ENCODE peak calls at places on chromosome 12, in nine cellular contexts. P is RPMI7951; X is heart right ventricle; D is OCI-M1; I is T-cell; W is MCF 10A; U is upper lobe of right lung; T is CD8-positive, alpha-beta T cell; J is lower lobe of right lung. H is an unnamed sample.

GRCh38 chr12:88062464-88062863 is 33.3 kb upstream of the C12orf50 start:
- DNase-seq in D (peak), X (no peak), U (no peak), I (no peak), J (no peak), W (no peak), P (no peak), T (no peak), H (peak)

GRCh38 chr12:49389092-49389703 is 21.9 kb downstream of the SPATS2 start:
- DNase-seq in X (no peak), T (peak), U (peak), W (no peak), D (peak), I (peak), P (no peak), J (peak), H (peak)

GRCh38 chr12:87150969-87151662 is 878.1 kb downstream of the C12orf50 start:
- DNase-seq in I (no peak), P (no peak), D (peak), U (no peak), T (no peak), X (no peak), W (peak), J (no peak), H (no peak)

GRCh38 chr12:109082751-109083150 is 10.5 kb downstream of the ALKBH2 start:
- DNase-seq in X (no peak), U (no peak), T (no peak), W (no peak), I (no peak), P (no peak), D (no peak), J (no peak), H (no peak)

GRCh38 chr12:89309452-89309802 is 42.9 kb downstream of the DUSP6 start:
- DNase-seq in D (no peak), X (no peak), J (no peak), W (no peak), U (no peak), T (no peak), I (no peak), P (peak), H (no peak)

GRCh38 chr12:30701056-30701455 is 5.4 kb upstream of the IPO8 start:
- DNase-seq in D (no peak), X (no peak), J (no peak), T (no peak), W (no peak), I (no peak), U (no peak), P (no peak), H (no peak)

GRCh38 chr12:52615208-52615868 is 3.0 kb downstream of the KRT73 start:
- DNase-seq in W (no peak), I (no peak), J (no peak), D (peak), X (no peak), U (no peak), T (no peak), P (no peak), H (peak)

GRCh38 chr12:50842637-50843493 is at the start of gene TMPRSS12:
- DNase-seq in X (no peak), W (no peak), P (no peak), J (peak), T (no peak), U (peak), D (no peak), I (no peak), H (no peak)

GRCh38 chr12:91434081-91434480 is 251.5 kb upstream of the DCN start:
- DNase-seq in P (no peak), D (no peak), T (no peak), U (no peak), I (no peak), W (no peak), X (no peak), J (no peak), H (no peak)

GRCh38 chr12:116631619-116632018 is 72.4 kb downstream of the MAP1LC3B2 start:
- DNase-seq in T (no peak), P (no peak), U (no peak), D (no peak), I (no peak), X (no peak), J (no peak), W (peak), H (no peak)

GRCh38 chr12:51351913-51352532 is 5.5 kb upstream of the CELA1 start:
- DNase-seq in X (peak), I (peak), T (peak), P (peak), J (peak), D (peak), U (no peak), W (peak), H (peak)

GRCh38 chr12:66152732-66153131 is 17.1 kb downstream of the TMBIM4 start:
- DNase-seq in D (no peak), I (no peak), W (no peak), J (no peak), P (no peak), T (no peak), U (no peak), X (no peak), H (no peak)

GRCh38 chr12:77062846-77063461 is 2.4 kb downstream of the E2F7 start:
- DNase-seq in J (no peak), W (peak), D (peak), X (peak), U (no peak), P (peak), I (no peak), T (no peak), H (no peak)

GRCh38 chr12:89752331-89752730 is 43.7 kb upstream of the ATP2B1 start:
- DNase-seq in U (no peak), X (no peak), J (no peak), T (no peak), D (no peak), P (no peak), I (no peak), W (no peak), H (no peak)

GRCh38 chr12:70543444-70543843 is 93.8 kb downstream of the PTPRB start:
- DNase-seq in X (peak), U (no peak), D (no peak), P (peak), W (peak), T (no peak), I (no peak), J (no peak), H (no peak)

GRCh38 chr12:51393676-51394545 is 2.7 kb upstream of the GALNT6 start:
- DNase-seq in J (no peak), X (peak), P (peak), I (no peak), U (no peak), D (no peak), T (peak), W (peak), H (peak)